ENCODE peak calls at places on chromosomes 6 and 20, in six cellular contexts. Q, X, V, S, U and P are unnamed samples.

GRCh38 chr6:7232351-7232750 is 80.6 kb downstream of the SSR1 start:
- DNase-seq in S (no peak), Q (no peak), X (no peak), V (no peak), U (no peak), P (no peak)

GRCh38 chr6:118313208-118313607 is 234.9 kb upstream of the PLN start:
- DNase-seq in V (no peak), Q (no peak), S (no peak), U (no peak), X (no peak), P (no peak)

GRCh38 chr20:45266977-45267376 is 12.6 kb upstream of the SLPI start:
- DNase-seq in X (no peak), V (no peak), Q (no peak), S (no peak), U (no peak), P (no peak)

GRCh38 chr6:69673298-69673697 is 123.5 kb downstream of the LMBRD1 start:
- DNase-seq in S (no peak), Q (no peak), X (no peak), U (no peak), V (no peak), P (no peak)

GRCh38 chr6:7973603-7974002 is 63.0 kb upstream of the TXNDC5 start:
- DNase-seq in X (peak; percentile 29), Q (no peak), U (no peak), S (no peak), V (no peak), P (no peak)

GRCh38 chr6:38095054-38095453 is 275.5 kb downstream of the ZFAND3 start:
- DNase-seq in Q (no peak), X (peak; percentile 26), S (no peak), V (no peak), U (no peak), P (no peak)

GRCh38 chr20:21453676-21454075 is 56.4 kb upstream of the NKX2-4 start:
- DNase-seq in U (no peak), S (no peak), Q (no peak), V (no peak), X (no peak), P (no peak)

GRCh38 chr6:38110407-38111025 is 291.0 kb downstream of the ZFAND3 start:
- DNase-seq in X (no peak), Q (no peak), V (no peak), U (no peak), S (no peak), P (no peak)

GRCh38 chr20:63017826-63018411 is 11.2 kb upstream of the BHLHE23 start:
- DNase-seq in Q (peak; percentile 69), S (no peak), U (no peak), V (no peak), X (no peak), P (no peak)

GRCh38 chr20:9032758-9033157 is 36.1 kb upstream of the PLCB4 start:
- DNase-seq in U (no peak), Q (no peak), V (no peak), S (no peak), X (no peak), P (no peak)

GRCh38 chr6:154993026-154993425 is 2.1 kb upstream of the TIAM2 start:
- DNase-seq in U (no peak), V (no peak), X (no peak), Q (no peak), S (no peak), P (no peak)

GRCh38 chr6:99344289-99344688 is 5.2 kb downstream of the FAXC start:
- DNase-seq in S (no peak), V (no peak), Q (no peak), U (no peak), X (peak; percentile 9), P (no peak)

GRCh38 chr6:100446922-100447899 is 17.5 kb downstream of the SIM1 start:
- DNase-seq in U (no peak), S (no peak), X (no peak), Q (no peak), V (no peak), P (no peak)

GRCh38 chr6:111306104-111306888 is 176.7 kb downstream of the REV3L start:
- DNase-seq in Q (no peak), V (no peak), U (peak; percentile 15), X (no peak), S (no peak), P (no peak)

GRCh38 chr6:73519943-73520687 is 717 bp downstream of the EEF1A1 start:
- DNase-seq in S (no peak), X (peak; percentile 59), Q (peak; percentile 58), V (no peak), U (peak; percentile 64), P (peak; percentile 69)

GRCh38 chr6:104973404-104973803 is 16.5 kb downstream of the LIN28B start:
- DNase-seq in Q (no peak), X (no peak), S (no peak), V (no peak), U (no peak), P (no peak)

GRCh38 chr6:131958095-131958494 is 6.9 kb upstream of the CCN2 start:
- DNase-seq in X (no peak), V (no peak), S (no peak), Q (no peak), U (no peak), P (no peak)

GRCh38 chr20:36604952-36605308 is 649 bp upstream of the RAB5IF start:
- DNase-seq in X (no peak), V (peak; percentile 81), S (peak; percentile 31), U (no peak), Q (peak; percentile 26), P (no peak)

GRCh38 chr6:80250391-80250997 is 144.0 kb downstream of the BCKDHB start:
- DNase-seq in Q (no peak), V (no peak), S (no peak), X (no peak), U (peak; percentile 17), P (no peak)

GRCh38 chr6:155378284-155378683 is 64.0 kb upstream of the TFB1M start:
- DNase-seq in V (no peak), X (no peak), Q (no peak), U (no peak), S (no peak), P (no peak)

GRCh38 chr6:133891814-133892443 is 3.0 kb downstream of the TCF21 start:
- DNase-seq in Q (peak; percentile 39), U (no peak), X (no peak), V (no peak), S (no peak), P (no peak)

GRCh38 chr6:133888931-133889556 is at the start of gene TCF21:
- DNase-seq in Q (no peak), V (no peak), X (no peak), S (no peak), U (no peak), P (no peak)

GRCh38 chr6:133887478-133887877 is 1.4 kb upstream of the TCF21 start:
- DNase-seq in U (no peak), S (no peak), Q (no peak), V (no peak), X (no peak), P (no peak)

GRCh38 chr6:133890941-133891813 is 2.3 kb downstream of the TCF21 start:
- DNase-seq in S (no peak), X (no peak), Q (peak; percentile 59), U (no peak), V (no peak), P (no peak)

DNA sequence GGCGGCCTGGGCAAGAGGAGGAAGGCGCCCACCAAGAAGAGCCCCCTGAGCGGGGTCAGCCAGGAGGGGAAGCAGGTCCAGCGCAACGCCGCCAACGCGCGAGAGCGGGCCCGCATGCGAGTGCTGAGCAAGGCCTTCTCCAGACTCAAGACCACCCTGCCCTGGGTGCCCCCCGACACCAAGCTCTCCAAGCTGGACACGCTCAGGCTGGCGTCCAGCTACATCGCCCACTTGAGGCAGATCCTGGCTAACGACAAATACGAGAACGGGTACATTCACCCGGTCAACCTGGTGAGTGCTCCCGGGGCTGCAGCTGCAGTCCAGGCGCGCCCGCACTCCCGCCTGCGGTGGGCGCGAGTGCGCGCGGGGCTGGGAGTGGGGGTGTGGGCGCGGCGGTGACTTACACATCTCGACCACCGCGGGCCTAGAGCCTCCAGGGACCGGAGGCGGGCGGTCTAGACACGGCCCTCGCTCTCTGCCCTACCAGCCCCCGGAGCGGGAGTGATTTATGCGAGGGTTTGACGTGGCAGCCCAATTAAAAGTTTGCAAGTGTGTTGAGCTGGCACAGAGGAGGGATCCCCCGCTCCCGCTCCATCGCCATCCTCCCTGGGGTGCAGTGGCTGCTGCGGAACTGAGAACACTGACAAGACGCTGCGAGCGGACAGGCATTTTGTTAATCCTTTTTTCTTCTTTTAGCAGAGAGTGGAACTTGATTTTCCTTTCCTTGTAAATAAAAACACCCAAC is 816 bp downstream of the TCF21 start:
- DNase-seq in S (no peak), U (no peak), V (no peak), X (no peak), Q (peak; percentile 45), P (no peak)
- TF ChIP-seq JUND in S (no peak), U (no peak), V (no peak), X (no peak), Q (no peak), P (no peak)

GRCh38 chr6:159700970-159701369 is 7.9 kb upstream of the SOD2 start:
- DNase-seq in X (no peak), U (no peak), Q (no peak), S (no peak), V (no peak), P (no peak)
- TF ChIP-seq JUND in X (no peak), U (no peak), Q (no peak), S (no peak), V (no peak), P (no peak)

GRCh38 chr20:46682063-46682821 is 7.0 kb downstream of the TP53RK start:
- DNase-seq in S (no peak), V (no peak), Q (no peak), X (no peak), U (no peak), P (no peak)

GRCh38 chr20:46683068-46683477 is 6.2 kb downstream of the TP53RK start:
- DNase-seq in U (peak; percentile 29), V (no peak), Q (no peak), X (no peak), S (no peak), P (no peak)

GRCh38 chr20:46683620-46683938 is 5.7 kb downstream of the TP53RK start:
- DNase-seq in X (no peak), S (no peak), V (no peak), U (no peak), Q (no peak), P (no peak)

GRCh38 chr20:46680684-46681031 is 8.6 kb downstream of the TP53RK start:
- DNase-seq in Q (no peak), S (no peak), U (no peak), V (no peak), X (no peak), P (no peak)

GRCh38 chr20:46681032-46681854 is 8.0 kb downstream of the TP53RK start:
- DNase-seq in X (peak; percentile 82), U (peak; percentile 56), S (no peak), V (peak; percentile 27), Q (peak; percentile 67), P (peak; percentile 54)
- TF ChIP-seq JUND in X (no peak), U (no peak), S (no peak), V (no peak), Q (no peak), P (no peak)

DNA sequence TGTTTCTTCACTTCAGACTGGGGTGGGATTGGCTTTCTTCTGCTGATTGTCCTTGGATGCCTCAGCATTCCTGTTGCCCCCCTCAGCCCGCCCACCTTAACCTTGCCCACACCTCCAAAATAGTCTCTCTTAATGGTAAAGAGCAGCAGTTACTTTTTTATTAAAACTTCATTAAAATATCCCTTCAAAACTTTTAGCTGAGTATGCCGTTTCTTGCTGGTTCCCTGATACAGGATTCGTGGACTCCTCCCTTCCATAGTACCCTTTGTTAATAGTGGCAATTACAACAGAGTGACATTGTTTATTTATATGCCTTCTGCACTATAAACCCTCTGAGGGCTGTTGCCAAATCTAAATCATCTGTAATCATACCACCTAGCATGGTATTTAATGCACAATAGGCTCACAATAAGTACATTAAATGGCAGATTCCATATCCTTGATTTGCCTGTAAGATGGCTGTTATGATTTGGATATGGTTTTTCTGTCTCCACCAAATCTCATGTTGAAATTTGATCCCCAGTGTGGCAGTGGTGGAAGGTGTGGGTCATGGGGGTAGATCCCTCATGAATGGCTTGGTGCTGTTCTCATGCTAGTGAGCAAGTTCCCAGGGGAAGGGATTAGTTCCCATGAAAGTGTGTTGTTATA is 3.5 kb upstream of the MOCS1 start:
- DNase-seq in V (no peak), Q (no peak), S (no peak), U (no peak), X (no peak), P (no peak)
- TF ChIP-seq JUND in V (no peak), Q (no peak), S (no peak), U (no peak), X (no peak), P (no peak)